ENCODE peak calls at places on chromosome 21, in four cellular contexts. S is cardiac muscle cell, V is epithelial cell of prostate, U is GM12878. X is an unnamed sample.

GRCh38 chr21:30710499-30710898 is 8.1 kb downstream of the KRTAP21-3 start:
- DNase-seq in S (no peak), V (peak; percentile 50), U (no peak), X (no peak)

GRCh38 chr21:32190491-32191144 is 88.2 kb downstream of the MIS18A start:
- DNase-seq in S (no peak), V (no peak), U (peak; percentile 31), X (no peak)

GRCh38 chr21:45459171-45460010 is 54.4 kb downstream of the COL18A1 start:
- DNase-seq in S (no peak), V (no peak), U (no peak), X (no peak)

GRCh38 chr21:29077651-29078090 is 4.2 kb upstream of the CCT8 start:
- DNase-seq in S (peak; percentile 58), V (no peak), U (peak; percentile 45), X (no peak)

GRCh38 chr21:29130234-29130993 is at the start of gene MAP3K7CL:
- DNase-seq in S (peak; percentile 98), V (peak; percentile 89), U (no peak), X (no peak)

GRCh38 chr21:29424728-29425127 is 126.0 kb downstream of the BACH1 start:
- DNase-seq in S (no peak), V (no peak), U (no peak), X (no peak)

GRCh38 chr21:33940846-33941245 is 25.2 kb upstream of the ATP5PO start:
- DNase-seq in S (peak; percentile 43), V (no peak), U (no peak), X (no peak)

GRCh38 chr21:22297575-22297974 is 1299.4 kb downstream of the NCAM2 start:
- DNase-seq in S (no peak), V (no peak), U (no peak), X (no peak)

GRCh38 chr21:18522181-18522771 is 118.7 kb upstream of the TMPRSS15 start:
- DNase-seq in S (no peak), V (no peak), U (no peak), X (no peak)

GRCh38 chr21:45004481-45005263 is 64.8 kb downstream of the SLX9 start:
- DNase-seq in S (no peak), V (no peak), U (no peak), X (no peak)

GRCh38 chr21:33256019-33256418 is 10.1 kb upstream of the IL10RB start:
- DNase-seq in S (no peak), V (no peak), U (no peak), X (no peak)

GRCh38 chr21:43985690-43986251 is 26.3 kb upstream of the TRAPPC10 start:
- DNase-seq in S (peak; percentile 7), V (no peak), U (no peak), X (no peak)
- H3K27ac ChIP-seq in S (no peak overlapping the region), V (no peak overlapping the region), U (no peak overlapping the region), X (peak overlapping the region; percentile 91)

GRCh38 chr21:25999935-26000582 is 170.5 kb downstream of the APP start:
- DNase-seq in S (no peak), V (no peak), U (no peak), X (no peak)

GRCh38 chr21:26001356-26001755 is 169.2 kb downstream of the APP start:
- DNase-seq in S (no peak), V (no peak), U (no peak), X (no peak)

GRCh38 chr21:25995283-25995682 is 175.3 kb downstream of the APP start:
- DNase-seq in S (no peak), V (no peak), U (no peak), X (no peak)

GRCh38 chr21:25994758-25995163 is 175.8 kb downstream of the APP start:
- DNase-seq in S (no peak), V (no peak), U (no peak), X (no peak)

GRCh38 chr21:25997788-25998611 is 172.6 kb downstream of the APP start:
- DNase-seq in S (peak; percentile 28), V (peak; percentile 20), U (no peak), X (peak; percentile 76)
- H3K27ac ChIP-seq in S (no peak overlapping the region), V (no peak overlapping the region), U (no peak overlapping the region), X (peak overlapping the region; percentile 91)

DNA sequence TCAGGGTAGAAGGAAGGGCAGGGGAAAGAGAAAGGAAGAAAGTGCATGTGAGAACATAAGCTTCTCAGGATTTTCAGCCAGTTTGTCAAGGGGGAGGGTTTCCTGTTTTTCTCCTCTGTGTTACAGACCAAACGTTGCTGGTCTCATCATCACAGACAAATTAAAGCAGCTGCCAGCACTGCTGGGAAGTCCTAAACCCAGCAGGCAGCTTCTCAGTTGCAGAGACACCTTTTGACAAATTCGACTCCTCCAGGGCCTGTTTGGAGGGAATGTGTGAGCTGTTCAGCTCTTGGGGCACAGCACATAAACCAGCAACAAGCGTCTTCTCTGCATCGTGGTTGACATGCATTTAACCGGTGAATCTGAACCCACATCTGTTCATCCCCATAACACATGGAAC is 454.5 kb upstream of the RUNX1 start:
- DNase-seq in S (peak; percentile 80), V (no peak), U (no peak), X (no peak)
- H3K27ac ChIP-seq in S (no peak overlapping the region), V (no peak overlapping the region), U (no peak overlapping the region), X (no peak overlapping the region)

DNA sequence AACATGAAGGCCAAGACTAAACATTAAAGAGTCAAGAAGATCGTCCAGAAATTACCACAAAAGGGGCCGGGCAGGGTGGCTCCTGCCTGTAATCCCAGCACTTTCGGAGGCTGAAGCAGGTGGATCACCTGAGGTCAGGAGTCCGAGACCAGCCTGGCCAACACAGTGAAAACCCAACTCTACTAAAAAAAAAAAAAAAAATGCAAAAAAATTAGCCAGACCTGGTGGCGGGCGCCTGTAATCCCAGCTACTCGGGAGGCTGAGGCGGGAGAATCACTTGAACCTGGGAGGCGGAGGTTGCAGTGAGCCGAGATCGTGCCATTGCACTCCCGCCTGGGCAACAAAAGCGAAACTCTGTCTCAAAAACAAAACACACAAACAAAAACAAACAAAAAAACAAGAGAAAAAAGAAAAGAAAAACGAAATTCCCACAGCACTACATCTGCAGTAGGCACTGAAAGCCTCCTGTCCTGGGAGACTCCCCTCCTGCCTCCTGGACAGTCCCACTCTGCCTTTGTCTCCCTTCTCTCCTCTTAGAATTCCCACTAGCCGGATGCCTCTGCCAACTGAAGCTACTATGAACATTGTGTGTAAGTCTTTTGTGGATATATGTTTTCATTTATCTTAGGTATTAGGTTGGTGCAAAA is 17.7 kb upstream of the RIPK4 start:
- DNase-seq in S (no peak), V (no peak), U (no peak), X (no peak)
- H3K27ac ChIP-seq in S (no peak overlapping the region), V (peak overlapping the region; percentile 71), U (no peak overlapping the region), X (no peak overlapping the region)

DNA sequence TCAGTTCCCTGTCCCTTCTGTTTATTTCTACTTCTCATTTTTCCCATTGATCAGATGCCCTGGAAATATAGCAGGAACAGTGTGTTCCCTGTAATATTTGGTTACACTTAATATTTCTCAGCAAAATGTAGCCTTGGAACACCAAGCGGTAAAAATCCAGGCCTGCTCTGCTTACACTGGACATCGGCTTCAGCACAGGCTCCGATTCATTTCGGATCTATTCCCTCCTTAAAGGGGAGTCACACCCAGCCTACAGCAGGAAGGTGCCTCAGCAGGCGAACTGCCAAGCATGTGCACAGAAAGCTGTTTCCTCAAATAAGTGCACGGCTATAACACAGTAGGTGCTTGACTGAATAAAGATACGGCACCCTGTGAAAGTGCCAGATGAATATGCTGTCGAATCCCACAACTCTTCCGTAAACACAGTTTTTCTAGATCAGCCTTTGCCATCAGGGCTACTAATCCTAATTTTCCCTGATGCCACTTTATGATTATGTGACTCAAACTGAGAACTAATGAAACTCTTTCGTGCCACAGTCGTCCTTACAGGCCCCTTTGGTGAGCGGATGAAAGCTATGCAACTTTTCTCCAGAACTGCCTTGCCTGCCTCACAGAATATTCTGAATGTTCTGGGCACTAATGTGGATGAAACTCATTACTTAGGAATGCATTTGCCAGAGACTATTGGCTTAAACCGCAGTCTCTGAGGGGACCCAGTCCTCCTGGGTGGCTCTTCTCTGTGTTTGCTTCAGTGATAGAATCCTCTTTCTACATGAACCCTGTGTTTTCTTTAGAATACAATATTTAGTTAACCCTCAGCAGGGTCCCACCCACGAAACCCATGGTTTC is 275.5 kb upstream of the RUNX1 start:
- DNase-seq in S (peak; percentile 70), V (no peak), U (no peak), X (no peak)
- H3K27ac ChIP-seq in S (no peak overlapping the region), V (no peak overlapping the region), U (no peak overlapping the region), X (no peak overlapping the region)

DNA sequence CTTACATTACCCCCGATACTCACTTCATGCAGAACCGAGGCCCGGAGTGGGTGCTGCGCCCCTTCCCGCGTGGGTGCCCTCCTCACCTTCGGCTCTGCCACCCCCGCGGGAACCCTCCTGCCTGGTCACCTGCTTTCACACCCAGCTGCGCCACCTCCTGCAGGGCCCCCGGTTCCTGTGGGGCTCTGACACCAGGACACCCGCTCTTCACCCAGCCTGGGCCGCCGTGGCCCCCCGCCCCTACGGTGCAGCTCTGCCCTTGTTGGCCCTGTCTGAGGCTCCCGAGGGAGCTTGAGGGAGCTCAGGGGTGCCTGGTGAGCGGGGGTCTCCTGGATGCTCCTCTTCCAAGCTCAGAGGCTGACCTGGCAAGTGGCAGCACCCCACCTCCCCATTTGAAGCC is 19.0 kb downstream of the RRP1 start:
- DNase-seq in S (no peak), V (no peak), U (no peak), X (no peak)
- H3K27ac ChIP-seq in S (no peak overlapping the region), V (no peak overlapping the region), U (no peak overlapping the region), X (no peak overlapping the region)

GRCh38 chr21:37374026-37374425 is 7.5 kb downstream of the DYRK1A start:
- DNase-seq in S (peak; percentile 52), V (peak; percentile 54), U (no peak), X (no peak)

GRCh38 chr21:37373539-37373938 is 7.0 kb downstream of the DYRK1A start:
- DNase-seq in S (no peak), V (no peak), U (no peak), X (no peak)

GRCh38 chr21:37372127-37372731 is 5.7 kb downstream of the DYRK1A start:
- DNase-seq in S (no peak), V (no peak), U (no peak), X (no peak)

GRCh38 chr21:37378700-37379139 is 12.1 kb downstream of the DYRK1A start:
- DNase-seq in S (no peak), V (no peak), U (no peak), X (no peak)

DNA sequence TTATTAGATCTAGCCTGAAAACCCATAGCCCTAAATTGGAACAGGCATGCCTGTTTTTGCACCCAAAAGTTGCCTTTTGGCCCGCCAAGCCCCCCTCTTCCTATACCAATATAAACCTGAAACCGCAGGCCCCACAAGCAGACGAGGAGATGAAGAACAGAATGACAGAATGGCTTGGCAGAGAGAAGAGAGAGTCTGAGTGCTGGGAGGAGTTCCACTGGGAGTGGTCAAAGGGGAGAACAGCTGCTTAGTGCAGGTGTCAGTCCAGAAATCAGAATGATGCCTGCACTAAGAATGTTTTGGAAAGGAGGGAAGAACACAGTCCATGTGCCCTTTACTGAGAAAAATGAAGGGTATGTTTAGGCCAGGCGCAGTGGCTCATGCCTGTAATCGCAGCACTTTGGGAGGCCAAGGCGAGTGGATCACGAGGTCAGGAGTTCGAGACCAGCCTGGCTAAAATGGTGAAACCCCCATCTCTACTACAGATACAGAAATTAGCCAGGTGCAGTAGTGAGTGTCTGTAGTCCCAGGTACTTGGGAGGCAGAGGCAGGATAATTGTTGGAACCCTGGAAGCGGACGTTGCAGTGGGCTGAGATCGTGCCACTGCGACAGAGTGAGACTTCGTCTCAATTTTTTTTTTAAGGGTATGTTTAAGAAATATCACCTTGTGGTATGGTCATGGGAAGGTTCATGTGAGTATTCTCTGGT is 9.4 kb downstream of the DYRK1A start:
- DNase-seq in S (no peak), V (no peak), U (no peak), X (no peak)
- H3K27ac ChIP-seq in S (peak overlapping the region; percentile 24), V (no peak overlapping the region), U (peak overlapping the region; percentile 18), X (no peak overlapping the region)